ENCODE peak calls at places on chromosomes 1 and 21, in eight cellular contexts. One of them, this sample, is unnamed.

GRCh38 chr1:168551688-168552087 is 7.9 kb upstream of the XCL2 start:
- DNase-seq in adrenal gland: no peak
- DNase-seq in left lung: no peak
- DNase-seq in psoas muscle: no peak
- DNase-seq in endothelial cell of umbilical vein: no peak
- DNase-seq in HAP-1: no peak
- DNase-seq in mammary epithelial cell: no peak
- DNase-seq in IMR-90: no peak
- DNase-seq in this sample: no peak

GRCh38 chr1:201720522-201720844 is 108.5 kb upstream of the IPO9 start:
- DNase-seq in adrenal gland: no peak
- DNase-seq in left lung: no peak
- DNase-seq in psoas muscle: no peak
- DNase-seq in endothelial cell of umbilical vein: no peak
- DNase-seq in HAP-1: no peak
- DNase-seq in mammary epithelial cell: no peak
- DNase-seq in IMR-90: no peak
- DNase-seq in this sample: no peak

GRCh38 chr1:67748630-67749029 is 63.6 kb downstream of the GADD45A start:
- DNase-seq in adrenal gland: no peak
- DNase-seq in left lung: no peak
- DNase-seq in psoas muscle: no peak
- DNase-seq in endothelial cell of umbilical vein: peak; percentile 73
- DNase-seq in HAP-1: no peak
- DNase-seq in mammary epithelial cell: peak; percentile 81
- DNase-seq in IMR-90: peak; percentile 84
- DNase-seq in this sample: no peak

GRCh38 chr1:212640223-212640885 is 31.8 kb downstream of the ATF3 start:
- DNase-seq in adrenal gland: no peak
- DNase-seq in left lung: no peak
- DNase-seq in psoas muscle: no peak
- DNase-seq in endothelial cell of umbilical vein: no peak
- DNase-seq in HAP-1: no peak
- DNase-seq in mammary epithelial cell: no peak
- DNase-seq in IMR-90: no peak
- DNase-seq in this sample: no peak

GRCh38 chr1:231629132-231629531 is 2.5 kb downstream of the DISC1 start:
- DNase-seq in adrenal gland: peak; percentile 25
- DNase-seq in left lung: peak; percentile 43
- DNase-seq in psoas muscle: no peak
- DNase-seq in endothelial cell of umbilical vein: peak; percentile 35
- DNase-seq in HAP-1: no peak
- DNase-seq in mammary epithelial cell: no peak
- DNase-seq in IMR-90: no peak
- DNase-seq in this sample: no peak

GRCh38 chr1:81775510-81775909 is 25.2 kb upstream of the ADGRL2 start:
- DNase-seq in adrenal gland: no peak
- DNase-seq in left lung: no peak
- DNase-seq in psoas muscle: no peak
- DNase-seq in endothelial cell of umbilical vein: no peak
- DNase-seq in HAP-1: no peak
- DNase-seq in mammary epithelial cell: no peak
- DNase-seq in IMR-90: no peak
- DNase-seq in this sample: no peak

GRCh38 chr1:209643295-209644020 is 8.8 kb downstream of the LAMB3 start:
- DNase-seq in adrenal gland: peak; percentile 79
- DNase-seq in left lung: no peak
- DNase-seq in psoas muscle: no peak
- DNase-seq in endothelial cell of umbilical vein: peak; percentile 44
- DNase-seq in HAP-1: no peak
- DNase-seq in mammary epithelial cell: no peak
- DNase-seq in IMR-90: no peak
- DNase-seq in this sample: no peak

GRCh38 chr1:243801378-243801777 is 48.7 kb downstream of the AKT3 start:
- DNase-seq in adrenal gland: no peak
- DNase-seq in left lung: no peak
- DNase-seq in psoas muscle: no peak
- DNase-seq in endothelial cell of umbilical vein: no peak
- DNase-seq in HAP-1: peak; percentile 13
- DNase-seq in mammary epithelial cell: no peak
- DNase-seq in IMR-90: no peak
- DNase-seq in this sample: no peak

GRCh38 chr1:235079443-235079967 is 49.1 kb downstream of the TOMM20 start:
- DNase-seq in adrenal gland: peak; percentile 47
- DNase-seq in left lung: peak; percentile 85
- DNase-seq in psoas muscle: peak; percentile 62
- DNase-seq in endothelial cell of umbilical vein: peak; percentile 56
- DNase-seq in HAP-1: no peak
- DNase-seq in mammary epithelial cell: peak; percentile 99
- DNase-seq in IMR-90: peak; percentile 62
- DNase-seq in this sample: no peak

GRCh38 chr1:80961464-80962190 is 839.1 kb upstream of the ADGRL2 start:
- DNase-seq in adrenal gland: no peak
- DNase-seq in left lung: no peak
- DNase-seq in psoas muscle: no peak
- DNase-seq in endothelial cell of umbilical vein: no peak
- DNase-seq in HAP-1: no peak
- DNase-seq in mammary epithelial cell: peak; percentile 71
- DNase-seq in IMR-90: no peak
- DNase-seq in this sample: no peak

GRCh38 chr1:172630060-172630818 is 28.7 kb upstream of the FASLG start:
- DNase-seq in adrenal gland: no peak
- DNase-seq in left lung: no peak
- DNase-seq in psoas muscle: no peak
- DNase-seq in endothelial cell of umbilical vein: no peak
- DNase-seq in HAP-1: no peak
- DNase-seq in mammary epithelial cell: no peak
- DNase-seq in IMR-90: peak; percentile 61
- DNase-seq in this sample: no peak

GRCh38 chr21:41972511-41973205 is 18.8 kb upstream of the C2CD2 start:
- DNase-seq in adrenal gland: no peak
- DNase-seq in left lung: no peak
- DNase-seq in psoas muscle: peak; percentile 27
- DNase-seq in endothelial cell of umbilical vein: no peak
- DNase-seq in HAP-1: no peak
- DNase-seq in mammary epithelial cell: no peak
- DNase-seq in IMR-90: no peak
- DNase-seq in this sample: no peak

GRCh38 chr21:33608559-33608958 is 20.1 kb upstream of the DONSON start:
- DNase-seq in adrenal gland: no peak
- DNase-seq in left lung: no peak
- DNase-seq in psoas muscle: no peak
- DNase-seq in endothelial cell of umbilical vein: peak; percentile 75
- DNase-seq in HAP-1: no peak
- DNase-seq in mammary epithelial cell: no peak
- DNase-seq in IMR-90: peak; percentile 65
- DNase-seq in this sample: no peak

GRCh38 chr1:36920801-36921405 is 113.4 kb downstream of the GRIK3 start:
- DNase-seq in adrenal gland: no peak
- DNase-seq in left lung: no peak
- DNase-seq in psoas muscle: no peak
- DNase-seq in endothelial cell of umbilical vein: no peak
- DNase-seq in HAP-1: no peak
- DNase-seq in mammary epithelial cell: no peak
- DNase-seq in IMR-90: no peak
- DNase-seq in this sample: no peak

GRCh38 chr1:204837440-204838084 is 33.1 kb upstream of the NFASC start:
- DNase-seq in adrenal gland: no peak
- DNase-seq in left lung: no peak
- DNase-seq in psoas muscle: no peak
- DNase-seq in endothelial cell of umbilical vein: peak; percentile 37
- DNase-seq in HAP-1: peak; percentile 80
- DNase-seq in mammary epithelial cell: peak; percentile 38
- DNase-seq in IMR-90: peak; percentile 52
- DNase-seq in this sample: peak; percentile 39

GRCh38 chr1:183804916-183805734 is at the start of gene RGL1:
- DNase-seq in adrenal gland: peak; percentile 84
- DNase-seq in left lung: peak; percentile 82
- DNase-seq in psoas muscle: peak; percentile 81
- DNase-seq in endothelial cell of umbilical vein: peak; percentile 89
- DNase-seq in HAP-1: peak; percentile 60
- DNase-seq in mammary epithelial cell: peak; percentile 75
- DNase-seq in IMR-90: peak; percentile 75
- DNase-seq in this sample: peak; percentile 32

GRCh38 chr21:29343517-29343916 is 44.8 kb downstream of the BACH1 start:
- DNase-seq in adrenal gland: no peak
- DNase-seq in left lung: no peak
- DNase-seq in psoas muscle: no peak
- DNase-seq in endothelial cell of umbilical vein: peak; percentile 72
- DNase-seq in HAP-1: no peak
- DNase-seq in mammary epithelial cell: no peak
- DNase-seq in IMR-90: peak; percentile 94
- DNase-seq in this sample: no peak

GRCh38 chr21:29386803-29387202 is 88.1 kb downstream of the BACH1 start:
- DNase-seq in adrenal gland: no peak
- DNase-seq in left lung: no peak
- DNase-seq in psoas muscle: no peak
- DNase-seq in endothelial cell of umbilical vein: no peak
- DNase-seq in HAP-1: no peak
- DNase-seq in mammary epithelial cell: no peak
- DNase-seq in IMR-90: no peak
- DNase-seq in this sample: no peak

GRCh38 chr1:209835782-209836298 is 8.1 kb downstream of the UTP25 start:
- DNase-seq in adrenal gland: no peak
- DNase-seq in left lung: no peak
- DNase-seq in psoas muscle: no peak
- DNase-seq in endothelial cell of umbilical vein: peak; percentile 21
- DNase-seq in HAP-1: no peak
- DNase-seq in mammary epithelial cell: no peak
- DNase-seq in IMR-90: peak; percentile 67
- DNase-seq in this sample: no peak

GRCh38 chr1:50705699-50706098 is 254.4 kb downstream of the FAF1 start:
- DNase-seq in adrenal gland: no peak
- DNase-seq in left lung: no peak
- DNase-seq in psoas muscle: no peak
- DNase-seq in endothelial cell of umbilical vein: no peak
- DNase-seq in HAP-1: no peak
- DNase-seq in mammary epithelial cell: peak; percentile 91
- DNase-seq in IMR-90: no peak
- DNase-seq in this sample: no peak

GRCh38 chr1:43711524-43712386 is 4.4 kb downstream of the ST3GAL3 start:
- DNase-seq in adrenal gland: no peak
- DNase-seq in left lung: no peak
- DNase-seq in psoas muscle: no peak
- DNase-seq in endothelial cell of umbilical vein: peak; percentile 66
- DNase-seq in HAP-1: no peak
- DNase-seq in mammary epithelial cell: peak; percentile 79
- DNase-seq in IMR-90: peak; percentile 91
- DNase-seq in this sample: no peak
- H3K4me3 ChIP-seq in adrenal gland: no peak overlapping the region
- H3K4me3 ChIP-seq in left lung: no peak overlapping the region
- H3K4me3 ChIP-seq in psoas muscle: no peak overlapping the region
- H3K4me3 ChIP-seq in endothelial cell of umbilical vein: peak overlapping the region; percentile 44
- H3K4me3 ChIP-seq in HAP-1: no peak overlapping the region
- H3K4me3 ChIP-seq in mammary epithelial cell: peak overlapping the region; percentile 18
- H3K4me3 ChIP-seq in IMR-90: peak overlapping the region; percentile 15
- H3K4me3 ChIP-seq in this sample: no peak overlapping the region

DNA sequence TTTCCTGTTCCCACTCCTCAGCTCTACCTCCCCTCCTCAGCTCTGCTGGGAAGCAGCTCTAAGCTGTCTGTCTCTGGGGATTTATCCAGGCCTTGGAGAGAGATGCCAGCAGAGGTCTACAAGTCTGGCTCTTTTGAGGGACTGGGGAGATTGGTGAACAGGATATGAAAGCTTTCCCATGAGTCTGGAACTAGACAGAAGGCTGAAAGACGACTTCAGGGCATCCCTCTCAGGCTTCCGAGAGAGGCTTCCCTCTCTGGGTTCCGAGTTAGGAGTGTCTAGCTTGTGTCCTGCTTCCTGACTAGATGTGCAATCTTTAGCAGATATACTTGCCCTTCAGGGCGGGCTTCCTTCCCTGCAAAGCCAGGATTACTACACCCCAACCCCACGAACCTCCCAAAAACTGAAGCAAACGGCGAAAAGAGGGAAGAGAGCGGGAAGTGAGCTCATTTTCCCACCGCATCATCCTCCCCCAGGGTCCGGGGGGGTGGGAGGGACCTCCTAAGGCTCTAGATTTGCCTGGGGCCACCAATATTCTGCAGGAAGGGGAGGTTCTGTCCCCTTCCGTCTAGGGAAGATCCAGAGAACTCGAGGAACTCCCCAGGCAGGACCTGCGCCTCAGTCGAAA is 598 bp downstream of the TMEM35B start:
- DNase-seq in adrenal gland: peak; percentile 61
- DNase-seq in left lung: peak; percentile 46
- DNase-seq in psoas muscle: peak; percentile 73
- DNase-seq in endothelial cell of umbilical vein: peak; percentile 46
- DNase-seq in HAP-1: peak; percentile 38
- DNase-seq in mammary epithelial cell: peak; percentile 27
- DNase-seq in IMR-90: peak; percentile 33
- DNase-seq in this sample: no peak
- H3K4me3 ChIP-seq in adrenal gland: peak overlapping the region; percentile 85
- H3K4me3 ChIP-seq in left lung: peak overlapping the region; percentile 76
- H3K4me3 ChIP-seq in psoas muscle: peak overlapping the region; percentile 74
- H3K4me3 ChIP-seq in endothelial cell of umbilical vein: peak overlapping the region; percentile 90
- H3K4me3 ChIP-seq in HAP-1: peak overlapping the region; percentile 50
- H3K4me3 ChIP-seq in mammary epithelial cell: peak overlapping the region; percentile 47
- H3K4me3 ChIP-seq in IMR-90: peak overlapping the region; percentile 68
- H3K4me3 ChIP-seq in this sample: peak overlapping the region; percentile 76

GRCh38 chr1:162213281-162213909 is 143.9 kb downstream of the NOS1AP start:
- DNase-seq in adrenal gland: peak; percentile 75
- DNase-seq in left lung: peak; percentile 48
- DNase-seq in psoas muscle: peak; percentile 59
- DNase-seq in endothelial cell of umbilical vein: peak; percentile 80
- DNase-seq in HAP-1: peak; percentile 26
- DNase-seq in mammary epithelial cell: peak; percentile 84
- DNase-seq in IMR-90: peak; percentile 2
- DNase-seq in this sample: no peak
- H3K4me3 ChIP-seq in adrenal gland: no peak overlapping the region
- H3K4me3 ChIP-seq in left lung: no peak overlapping the region
- H3K4me3 ChIP-seq in psoas muscle: no peak overlapping the region
- H3K4me3 ChIP-seq in endothelial cell of umbilical vein: no peak overlapping the region
- H3K4me3 ChIP-seq in HAP-1: no peak overlapping the region
- H3K4me3 ChIP-seq in mammary epithelial cell: no peak overlapping the region
- H3K4me3 ChIP-seq in IMR-90: no peak overlapping the region
- H3K4me3 ChIP-seq in this sample: no peak overlapping the region

GRCh38 chr21:36079010-36079649 is 9.3 kb downstream of the CBR1 start:
- DNase-seq in adrenal gland: no peak
- DNase-seq in left lung: peak; percentile 48
- DNase-seq in psoas muscle: no peak
- DNase-seq in endothelial cell of umbilical vein: no peak
- DNase-seq in HAP-1: no peak
- DNase-seq in mammary epithelial cell: no peak
- DNase-seq in IMR-90: no peak
- DNase-seq in this sample: no peak
- H3K4me3 ChIP-seq in adrenal gland: no peak overlapping the region
- H3K4me3 ChIP-seq in left lung: no peak overlapping the region
- H3K4me3 ChIP-seq in psoas muscle: no peak overlapping the region
- H3K4me3 ChIP-seq in endothelial cell of umbilical vein: no peak overlapping the region
- H3K4me3 ChIP-seq in HAP-1: no peak overlapping the region
- H3K4me3 ChIP-seq in mammary epithelial cell: no peak overlapping the region
- H3K4me3 ChIP-seq in IMR-90: no peak overlapping the region
- H3K4me3 ChIP-seq in this sample: no peak overlapping the region